ENCODE peak calls at places on chromosomes 6 and 20, in five cellular contexts. V is neural progenitor cell, W is Peyer's patch, B is right cardiac atrium, L is right atrium auricular region. F is an unnamed sample. For H3K27me3, the result is how much of the 10 kb centered on the place peaks cover.

GRCh38 chr6:112770341-112770740 is 423.2 kb downstream of the RFPL4B start:
- DNase-seq in W (no peak), V (no peak), L (no peak), B (no peak), F (no peak)

GRCh38 chr6:105794263-105794662 is 291.9 kb upstream of the PRDM1 start:
- DNase-seq in L (peak), V (peak), B (peak), W (peak), F (no peak)

GRCh38 chr6:130696806-130697205 is 130.4 kb upstream of the SMLR1 start:
- DNase-seq in L (no peak), W (no peak), B (no peak), V (no peak), F (no peak)

GRCh38 chr6:2245954-2246863 is 804 bp upstream of the GMDS start:
- DNase-seq in W (peak), L (peak), B (peak), V (peak), F (peak)

GRCh38 chr6:29737707-29738630 is 14.7 kb downstream of the HLA-F start:
- DNase-seq in W (no peak), L (no peak), B (peak), V (peak), F (peak)

GRCh38 chr6:121847806-121848522 is 412.5 kb downstream of the GJA1 start:
- DNase-seq in B (no peak), V (no peak), W (no peak), L (no peak), F (no peak)

GRCh38 chr6:20340056-20340455 is 61.6 kb upstream of the E2F3 start:
- DNase-seq in B (no peak), L (no peak), W (no peak), V (no peak), F (no peak)

GRCh38 chr6:153790048-153790447 is 249.0 kb upstream of the OPRM1 start:
- DNase-seq in V (no peak), B (no peak), W (no peak), L (no peak), F (peak)

GRCh38 chr6:20315456-20315855 is 86.2 kb upstream of the E2F3 start:
- DNase-seq in L (no peak), W (no peak), B (no peak), V (no peak), F (no peak)

GRCh38 chr6:133802861-133803260 is 86.1 kb upstream of the TCF21 start:
- DNase-seq in L (no peak), V (no peak), W (no peak), B (no peak), F (no peak)

GRCh38 chr20:8547968-8548588 is 416.0 kb downstream of the PLCB1 start:
- DNase-seq in B (no peak), W (no peak), V (no peak), L (no peak), F (no peak)

GRCh38 chr20:1460275-1460674 is 6.4 kb downstream of the NSFL1C start:
- DNase-seq in V (no peak), B (no peak), W (no peak), L (no peak), F (no peak)

GRCh38 chr6:125699591-125699990 is 49.8 kb upstream of the HEY2 start:
- DNase-seq in L (no peak), W (no peak), B (no peak), V (no peak), F (no peak)

GRCh38 chr6:42113929-42114636 is 28.3 kb downstream of the C6orf132 start:
- DNase-seq in B (no peak), V (no peak), W (peak), L (no peak), F (peak)

GRCh38 chr6:145228962-145229582 is 506.2 kb downstream of the EPM2A start:
- DNase-seq in W (no peak), V (no peak), B (no peak), L (no peak), F (no peak)

GRCh38 chr6:145225500-145225899 is 509.8 kb downstream of the EPM2A start:
- DNase-seq in B (no peak), W (no peak), L (no peak), V (no peak), F (no peak)

GRCh38 chr6:145227593-145227992 is 507.7 kb downstream of the EPM2A start:
- DNase-seq in V (no peak), W (no peak), B (no peak), L (no peak), F (no peak)

GRCh38 chr6:145224450-145224849 is 510.9 kb downstream of the EPM2A start:
- DNase-seq in W (no peak), L (no peak), V (no peak), B (no peak), F (no peak)
- H3K27me3 ChIP-seq in W (under half), L (under half), V (under half), B (under half), F (under half)

GRCh38 chr6:31401403-31401802 is 2.0 kb upstream of the MICA start:
- DNase-seq in V (no peak), W (no peak), L (peak), B (no peak), F (peak)
- H3K4me3 ChIP-seq in V (no peak), W (peak), L (peak), B (peak), F (no peak)

DNA sequence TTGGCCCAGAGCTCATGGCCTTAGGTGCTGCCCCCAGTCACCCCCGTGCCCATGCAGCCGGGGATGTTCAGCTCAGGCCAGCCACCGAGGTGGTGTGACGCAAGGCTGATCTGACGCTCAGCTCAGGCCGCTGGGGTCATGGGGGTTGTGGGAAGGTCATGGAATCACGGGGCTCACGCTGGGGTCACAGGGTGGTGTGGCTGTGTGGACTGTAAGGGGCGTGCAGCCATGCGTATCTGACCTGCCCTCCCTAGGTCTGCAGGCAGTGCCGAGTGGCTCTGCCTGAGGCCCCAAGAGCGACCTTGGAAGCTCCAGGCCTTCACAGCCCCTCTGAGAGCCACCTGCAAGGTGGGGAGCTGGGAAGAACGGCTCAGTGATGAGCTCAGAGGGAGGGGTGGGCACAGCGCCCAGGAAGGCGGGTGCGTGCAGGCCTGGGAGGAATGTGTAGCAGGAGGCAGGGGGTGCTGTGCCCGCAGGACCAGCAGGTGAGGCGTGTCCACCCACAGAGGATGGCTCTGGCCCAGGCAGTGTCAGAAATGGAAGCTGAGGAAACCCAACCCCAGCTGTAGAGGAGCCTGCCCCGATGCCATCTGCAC is 27.8 kb downstream of the CHRNA4 start:
- DNase-seq in B (peak), L (no peak), V (no peak), W (no peak), F (peak)
- H3K27me3 ChIP-seq in B (under half), L (under half), V (under half), W (under half), F (under half)

GRCh38 chr20:40683894-40684268 is 5.2 kb downstream of the MAFB start:
- DNase-seq in V (no peak), L (no peak), W (no peak), B (no peak), F (no peak)

GRCh38 chr20:40680560-40680959 is 8.5 kb downstream of the MAFB start:
- DNase-seq in W (no peak), V (no peak), L (no peak), B (no peak), F (no peak)

GRCh38 chr20:40681684-40682083 is 7.4 kb downstream of the MAFB start:
- DNase-seq in B (no peak), W (no peak), L (no peak), V (no peak), F (no peak)

GRCh38 chr20:40683221-40683893 is 5.7 kb downstream of the MAFB start:
- DNase-seq in B (peak), L (peak), V (peak), W (no peak), F (peak)

DNA sequence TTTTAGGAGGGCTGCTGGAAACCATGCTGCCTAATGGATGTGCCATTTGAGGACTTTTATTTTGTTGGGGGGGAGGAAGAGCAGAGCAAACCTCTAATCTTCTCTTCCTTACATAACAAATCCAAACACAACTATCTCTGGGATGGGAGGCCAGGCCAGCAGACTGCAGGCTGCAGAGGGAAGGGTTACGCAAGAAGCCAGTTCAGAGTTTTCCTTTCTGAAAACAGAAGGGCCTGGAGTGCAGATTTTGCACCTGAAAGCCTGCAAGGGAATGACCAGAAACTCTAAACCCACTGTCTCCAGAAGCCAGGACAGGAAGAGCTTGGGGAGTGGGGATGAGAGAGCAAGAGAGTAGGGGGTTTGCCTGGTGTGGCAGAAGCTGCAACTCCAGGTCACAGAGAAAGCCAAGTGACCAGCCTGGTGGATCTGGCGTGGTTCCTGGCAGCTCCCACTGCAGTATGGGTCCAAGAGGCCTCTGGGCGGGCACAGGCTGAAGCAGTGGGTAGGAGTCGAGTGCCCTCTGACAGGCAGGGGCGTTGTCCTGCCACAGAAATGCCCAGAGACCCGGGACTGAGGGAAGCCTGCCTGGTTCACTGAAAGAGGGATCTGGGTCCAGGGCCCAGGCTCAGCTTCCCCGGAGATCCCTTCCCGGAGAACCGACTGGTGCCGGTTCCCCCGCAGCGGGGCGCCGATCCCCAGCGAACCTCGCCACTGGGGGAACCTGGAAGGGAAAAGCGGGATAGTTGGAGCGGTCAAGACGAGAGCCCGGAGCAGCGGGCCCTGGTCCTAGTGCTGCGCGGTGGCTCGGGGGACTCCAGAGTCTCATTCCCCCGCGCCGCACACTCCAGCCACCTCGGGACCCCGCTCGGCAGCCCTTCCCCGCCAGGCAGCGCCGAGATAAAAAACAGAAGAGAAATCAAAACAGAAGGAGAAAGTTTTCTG is 6.7 kb downstream of the MAFB start:
- DNase-seq in V (peak), B (peak), W (no peak), L (peak), F (no peak)
- H3K4me3 ChIP-seq in V (peak), B (peak), W (peak), L (peak), F (no peak)

DNA sequence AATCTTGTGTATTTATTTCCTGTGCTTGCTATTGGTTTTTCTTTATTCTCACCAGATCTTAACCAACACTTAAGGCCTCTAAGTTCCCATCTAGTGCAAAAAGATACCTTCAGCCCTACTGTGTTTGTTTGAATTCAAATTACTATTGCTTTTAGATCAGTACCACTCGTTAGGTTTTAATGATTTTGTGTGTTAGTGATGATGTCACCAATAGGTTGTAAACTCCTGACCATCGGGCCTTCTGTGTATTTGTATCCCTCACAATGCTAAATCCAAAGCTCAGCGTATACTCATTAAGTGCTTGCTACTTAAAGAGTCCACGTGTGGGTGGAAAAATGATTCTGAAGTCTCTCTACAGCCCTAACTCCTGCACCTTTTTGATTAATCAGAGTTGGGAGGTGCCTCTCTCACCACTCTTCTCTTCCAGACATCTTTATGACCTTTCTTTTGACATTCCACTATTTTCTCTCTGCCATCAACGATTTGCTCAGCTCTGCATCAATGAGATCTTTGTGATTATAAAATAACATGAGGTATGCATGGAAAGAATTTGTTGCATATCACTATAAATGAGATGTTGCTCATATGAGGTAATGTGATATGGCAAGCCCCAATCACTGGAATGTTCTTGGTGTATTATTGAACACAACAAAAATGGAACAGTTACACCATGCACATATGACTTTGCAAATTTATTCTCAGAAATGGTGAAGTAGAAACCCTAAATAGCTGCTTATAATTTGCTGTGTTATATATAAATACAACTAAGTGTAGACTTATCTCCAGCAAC is 55.1 kb upstream of the LAMA2 start:
- DNase-seq in V (no peak), B (no peak), L (no peak), W (no peak), F (no peak)
- H3K27me3 ChIP-seq in V (under half), B (under half), L (under half), W (under half), F (under half)

GRCh38 chr20:43916073-43916874 is 1.6 kb downstream of the TOX2 start:
- DNase-seq in W (peak), B (no peak), V (peak), L (no peak), F (no peak)
- H3K4me3 ChIP-seq in W (peak), B (peak), V (peak), L (peak), F (no peak)

GRCh38 chr6:1107578-1107977 is 204.3 kb upstream of the FOXQ1 start:
- DNase-seq in W (no peak), V (no peak), B (no peak), L (no peak), F (no peak)

GRCh38 chr6:1109134-1109533 is 202.8 kb upstream of the FOXQ1 start:
- DNase-seq in W (no peak), V (no peak), L (no peak), B (no peak), F (no peak)

GRCh38 chr6:1105833-1106400 is 206.0 kb upstream of the FOXQ1 start:
- DNase-seq in L (no peak), W (no peak), B (no peak), V (no peak), F (peak)

GRCh38 chr6:1110164-1110563 is 201.7 kb upstream of the FOXQ1 start:
- DNase-seq in L (no peak), V (no peak), B (no peak), W (no peak), F (no peak)

DNA sequence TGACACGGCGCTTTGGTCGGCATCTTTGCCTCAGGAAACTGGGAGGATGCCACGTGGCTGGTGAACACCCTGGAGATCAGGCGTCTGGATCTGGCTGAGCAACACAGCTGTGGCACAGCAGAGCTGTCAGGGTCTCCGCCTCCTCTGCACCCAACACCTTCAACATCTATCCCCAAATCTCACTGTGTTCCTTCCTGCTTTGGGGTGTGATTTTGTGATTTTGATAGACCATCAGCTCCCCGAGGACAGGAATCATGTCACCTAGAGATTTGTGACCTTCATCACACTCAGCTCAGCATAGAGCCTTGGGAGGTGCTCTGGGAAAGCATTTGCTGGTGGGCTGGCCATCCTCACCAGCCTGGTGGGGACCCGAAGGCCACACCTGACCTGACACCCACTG is 203.7 kb upstream of the FOXQ1 start:
- DNase-seq in V (no peak), L (no peak), B (no peak), W (no peak), F (no peak)
- H3K27me3 ChIP-seq in V (under half), L (under half), B (under half), W (under half), F (under half)

GRCh38 chr6:150723056-150723658 is 123.5 kb downstream of the PLEKHG1 start:
- DNase-seq in W (no peak), V (no peak), B (no peak), L (no peak), F (no peak)
- H3K4me3 ChIP-seq in W (no peak), V (no peak), B (no peak), L (no peak), F (no peak)

GRCh38 chr20:44247131-44247571 is at the start of gene GDAP1L1:
- DNase-seq in L (no peak), W (no peak), B (peak), V (peak), F (no peak)

GRCh38 chr20:44247676-44248419 is 740 bp downstream of the GDAP1L1 start:
- DNase-seq in V (peak), L (no peak), W (no peak), B (peak), F (peak)

GRCh38 chr20:44251284-44251683 is 4.2 kb downstream of the GDAP1L1 start:
- DNase-seq in V (no peak), W (no peak), B (no peak), L (no peak), F (no peak)

GRCh38 chr20:44245977-44246376 is 1.1 kb upstream of the GDAP1L1 start:
- DNase-seq in W (no peak), L (no peak), B (no peak), V (no peak), F (no peak)

DNA sequence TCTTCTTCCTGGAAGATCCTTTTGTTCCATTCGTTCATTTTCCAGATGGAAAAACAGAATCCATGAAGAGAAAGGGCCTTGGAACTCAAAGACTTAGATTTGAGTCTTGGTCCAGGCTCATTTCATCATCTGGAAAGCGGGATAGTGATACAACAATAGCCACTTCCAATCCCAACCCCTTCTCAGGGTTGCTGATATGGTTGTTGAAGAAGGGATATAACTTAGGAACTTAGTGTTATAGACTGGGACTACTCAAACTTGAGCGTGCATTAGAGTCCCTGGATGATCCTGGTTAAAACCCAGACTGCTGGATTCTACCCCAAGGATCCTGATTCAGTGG is 1.3 kb downstream of the GDAP1L1 start:
- DNase-seq in L (no peak), W (no peak), B (no peak), V (no peak), F (no peak)
- H3K27me3 ChIP-seq in L (under half), W (under half), B (under half), V (under half), F (under half)